ENCODE peak calls at places on chromosomes 11 and 22, in ten cellular contexts. I is T-helper 2 cell; G is T-cell; Z is astrocyte of the spinal cord; S is mesendoderm; N is fibroblast of villous mesenchyme; A is T-helper 1 cell; M is A549; T is stimulated activated CD4-positive, alpha-beta T cell treated with anti-CD3 and anti-CD28 coated beads, TNF-alpha, amount 100 ng/mL, for 1 hour; F is NCI-H2081. K is an unnamed sample.

GRCh38 chr22:20268350-20269012 is 363 bp upstream of the RTN4R start:
- DNase-seq in I (peak), G (peak), Z (no peak), S (peak), N (peak), A (peak), M (peak), T (no peak), F (peak), K (peak)

GRCh38 chr11:70669281-70669680 is 271.0 kb downstream of the CTTN start:
- DNase-seq in I (no peak), G (no peak), Z (no peak), S (no peak), N (no peak), A (no peak), M (no peak), T (no peak), F (no peak), K (no peak)

GRCh38 chr11:102194257-102194656 is 84.0 kb downstream of the YAP1 start:
- DNase-seq in I (no peak), G (no peak), Z (no peak), S (no peak), N (no peak), A (no peak), M (no peak), T (no peak), F (no peak), K (no peak)

GRCh38 chr11:64259533-64260067 is 8.3 kb downstream of the PLCB3 start:
- DNase-seq in I (no peak), G (no peak), Z (no peak), S (no peak), N (no peak), A (no peak), M (no peak), T (no peak), F (no peak), K (no peak)

GRCh38 chr11:11095971-11096370 is 238.1 kb upstream of the ZBED5 start:
- DNase-seq in I (no peak), G (no peak), Z (no peak), S (no peak), N (no peak), A (no peak), M (no peak), T (no peak), F (no peak), K (no peak)

GRCh38 chr11:70323811-70324210 is 53.3 kb downstream of the PPFIA1 start:
- DNase-seq in I (no peak), G (no peak), Z (no peak), S (no peak), N (peak), A (no peak), M (no peak), T (no peak), F (no peak), K (no peak)

GRCh38 chr22:41410311-41410751 is 28.6 kb downstream of the TEF start:
- DNase-seq in I (no peak), G (no peak), Z (no peak), S (no peak), N (no peak), A (no peak), M (no peak), T (no peak), F (no peak), K (no peak)

GRCh38 chr11:86013718-86014117 is 55.2 kb downstream of the PICALM start:
- DNase-seq in I (no peak), G (no peak), Z (no peak), S (no peak), N (no peak), A (no peak), M (no peak), T (no peak), F (no peak), K (no peak)

GRCh38 chr22:49999063-49999900 is 13.3 kb downstream of the IL17REL start:
- DNase-seq in I (no peak), G (no peak), Z (no peak), S (peak), N (no peak), A (no peak), M (no peak), T (no peak), F (no peak), K (peak)

GRCh38 chr11:103877221-103877620 is 159.2 kb upstream of the DDI1 start:
- DNase-seq in I (no peak), G (no peak), Z (peak), S (peak), N (peak), A (no peak), M (no peak), T (no peak), F (no peak), K (no peak)

GRCh38 chr22:35140879-35141745 is 75.2 kb downstream of the ISX start:
- DNase-seq in I (no peak), G (no peak), Z (no peak), S (peak), N (no peak), A (no peak), M (no peak), T (no peak), F (no peak), K (no peak)

GRCh38 chr11:116918925-116919653 is 81.7 kb upstream of the APOA1 start:
- DNase-seq in I (no peak), G (no peak), Z (no peak), S (no peak), N (no peak), A (no peak), M (no peak), T (no peak), F (no peak), K (no peak)

GRCh38 chr22:36027579-36027959 is 1.1 kb downstream of the RBFOX2 start:
- DNase-seq in I (no peak), G (no peak), Z (no peak), S (no peak), N (no peak), A (no peak), M (peak), T (no peak), F (no peak), K (no peak)

GRCh38 chr22:27507066-27507715 is 294.4 kb downstream of the MN1 start:
- DNase-seq in I (no peak), G (no peak), Z (no peak), S (no peak), N (no peak), A (no peak), M (no peak), T (no peak), F (no peak), K (no peak)

GRCh38 chr22:31871475-31871874 is 72.9 kb upstream of the YWHAH start:
- DNase-seq in I (no peak), G (no peak), Z (no peak), S (no peak), N (no peak), A (no peak), M (no peak), T (no peak), F (no peak), K (no peak)

GRCh38 chr11:60500276-60500935 is 7.8 kb downstream of the MS4A12 start:
- DNase-seq in I (no peak), G (no peak), Z (no peak), S (peak), N (no peak), A (no peak), M (no peak), T (no peak), F (no peak), K (no peak)

GRCh38 chr11:80855975-80856524 is 1415.2 kb upstream of the TENM4 start:
- DNase-seq in I (no peak), G (no peak), Z (peak), S (no peak), N (peak), A (no peak), M (no peak), T (no peak), F (no peak), K (no peak)